ENCODE peak calls at places on chromosomes 1 and 21, in seven cellular contexts. One of them, this sample, is unnamed. For H3K4me1, the result is how much of the 10 kb centered on the place peaks cover.

GRCh38 chr1:100862591-100862990 is 32.1 kb downstream of the EXTL2 start:
- DNase-seq in DND-41: no peak
- DNase-seq in esophagus squamous epithelium: no peak
- DNase-seq in CD8-positive, alpha-beta memory T cell: no peak
- DNase-seq in right cardiac atrium: no peak
- DNase-seq in endodermal cell: no peak
- DNase-seq in cardiac muscle cell: no peak
- DNase-seq in this sample: no peak

GRCh38 chr21:45543710-45544448 is 1.6 kb upstream of the SLC19A1 start:
- DNase-seq in DND-41: peak
- DNase-seq in esophagus squamous epithelium: no peak
- DNase-seq in CD8-positive, alpha-beta memory T cell: peak
- DNase-seq in right cardiac atrium: peak
- DNase-seq in endodermal cell: peak
- DNase-seq in cardiac muscle cell: no peak
- DNase-seq in this sample: no peak

GRCh38 chr1:9455487-9456237 is 83.6 kb upstream of the SLC25A33 start:
- DNase-seq in DND-41: peak
- DNase-seq in esophagus squamous epithelium: no peak
- DNase-seq in CD8-positive, alpha-beta memory T cell: peak
- DNase-seq in right cardiac atrium: peak
- DNase-seq in endodermal cell: peak
- DNase-seq in cardiac muscle cell: peak
- DNase-seq in this sample: peak

GRCh38 chr1:180270767-180271639 is 40.9 kb downstream of the LHX4 start:
- DNase-seq in DND-41: no peak
- DNase-seq in esophagus squamous epithelium: no peak
- DNase-seq in CD8-positive, alpha-beta memory T cell: no peak
- DNase-seq in right cardiac atrium: no peak
- DNase-seq in endodermal cell: peak
- DNase-seq in cardiac muscle cell: no peak
- DNase-seq in this sample: no peak

GRCh38 chr1:203692565-203693470 is 66.2 kb downstream of the ATP2B4 start:
- DNase-seq in DND-41: no peak
- DNase-seq in esophagus squamous epithelium: no peak
- DNase-seq in CD8-positive, alpha-beta memory T cell: no peak
- DNase-seq in right cardiac atrium: peak
- DNase-seq in endodermal cell: no peak
- DNase-seq in cardiac muscle cell: peak
- DNase-seq in this sample: no peak

GRCh38 chr21:35394049-35394448 is 344.9 kb upstream of the RUNX1 start:
- DNase-seq in DND-41: no peak
- DNase-seq in esophagus squamous epithelium: no peak
- DNase-seq in CD8-positive, alpha-beta memory T cell: no peak
- DNase-seq in right cardiac atrium: peak
- DNase-seq in endodermal cell: no peak
- DNase-seq in cardiac muscle cell: no peak
- DNase-seq in this sample: no peak

GRCh38 chr1:101165514-101165913 is 71.3 kb upstream of the S1PR1 start:
- DNase-seq in DND-41: no peak
- DNase-seq in esophagus squamous epithelium: no peak
- DNase-seq in CD8-positive, alpha-beta memory T cell: no peak
- DNase-seq in right cardiac atrium: no peak
- DNase-seq in endodermal cell: no peak
- DNase-seq in cardiac muscle cell: no peak
- DNase-seq in this sample: no peak

GRCh38 chr1:184387069-184387870 is 441 bp downstream of the C1orf21 start:
- DNase-seq in DND-41: peak
- DNase-seq in esophagus squamous epithelium: no peak
- DNase-seq in CD8-positive, alpha-beta memory T cell: peak
- DNase-seq in right cardiac atrium: peak
- DNase-seq in endodermal cell: peak
- DNase-seq in cardiac muscle cell: peak
- DNase-seq in this sample: no peak

GRCh38 chr1:156581661-156582387 is 2.3 kb downstream of the TTC24 start:
- DNase-seq in DND-41: peak
- DNase-seq in esophagus squamous epithelium: no peak
- DNase-seq in CD8-positive, alpha-beta memory T cell: peak
- DNase-seq in right cardiac atrium: no peak
- DNase-seq in endodermal cell: no peak
- DNase-seq in cardiac muscle cell: no peak
- DNase-seq in this sample: peak

GRCh38 chr1:1809489-1809888 is 31.2 kb upstream of the NADK start:
- DNase-seq in DND-41: no peak
- DNase-seq in esophagus squamous epithelium: no peak
- DNase-seq in CD8-positive, alpha-beta memory T cell: no peak
- DNase-seq in right cardiac atrium: no peak
- DNase-seq in endodermal cell: no peak
- DNase-seq in cardiac muscle cell: no peak
- DNase-seq in this sample: no peak

GRCh38 chr1:16092097-16092922 is 18.9 kb upstream of the FAM131C start:
- DNase-seq in DND-41: no peak
- DNase-seq in esophagus squamous epithelium: no peak
- DNase-seq in CD8-positive, alpha-beta memory T cell: no peak
- DNase-seq in right cardiac atrium: no peak
- DNase-seq in endodermal cell: peak
- DNase-seq in cardiac muscle cell: no peak
- DNase-seq in this sample: peak

GRCh38 chr1:16092923-16093511 is 19.6 kb upstream of the FAM131C start:
- DNase-seq in DND-41: no peak
- DNase-seq in esophagus squamous epithelium: no peak
- DNase-seq in CD8-positive, alpha-beta memory T cell: no peak
- DNase-seq in right cardiac atrium: no peak
- DNase-seq in endodermal cell: peak
- DNase-seq in cardiac muscle cell: no peak
- DNase-seq in this sample: peak

GRCh38 chr1:16095447-16095846 is 22.0 kb upstream of the FAM131C start:
- DNase-seq in DND-41: no peak
- DNase-seq in esophagus squamous epithelium: no peak
- DNase-seq in CD8-positive, alpha-beta memory T cell: no peak
- DNase-seq in right cardiac atrium: no peak
- DNase-seq in endodermal cell: peak
- DNase-seq in cardiac muscle cell: no peak
- DNase-seq in this sample: peak

GRCh38 chr1:16094453-16095158 is 21.2 kb upstream of the FAM131C start:
- DNase-seq in DND-41: no peak
- DNase-seq in esophagus squamous epithelium: no peak
- DNase-seq in CD8-positive, alpha-beta memory T cell: no peak
- DNase-seq in right cardiac atrium: no peak
- DNase-seq in endodermal cell: peak
- DNase-seq in cardiac muscle cell: no peak
- DNase-seq in this sample: no peak

GRCh38 chr1:16093611-16094010 is 20.2 kb upstream of the FAM131C start:
- DNase-seq in DND-41: no peak
- DNase-seq in esophagus squamous epithelium: no peak
- DNase-seq in CD8-positive, alpha-beta memory T cell: no peak
- DNase-seq in right cardiac atrium: no peak
- DNase-seq in endodermal cell: peak
- DNase-seq in cardiac muscle cell: no peak
- DNase-seq in this sample: no peak
- H3K4me1 ChIP-seq in DND-41: under half
- H3K4me1 ChIP-seq in esophagus squamous epithelium: under half
- H3K4me1 ChIP-seq in CD8-positive, alpha-beta memory T cell: under half
- H3K4me1 ChIP-seq in right cardiac atrium: under half
- H3K4me1 ChIP-seq in endodermal cell: under half
- H3K4me1 ChIP-seq in cardiac muscle cell: under half
- H3K4me1 ChIP-seq in this sample: under half

GRCh38 chr1:152957561-152957960 is 10.6 kb downstream of the SPRR5 start:
- DNase-seq in DND-41: no peak
- DNase-seq in esophagus squamous epithelium: no peak
- DNase-seq in CD8-positive, alpha-beta memory T cell: no peak
- DNase-seq in right cardiac atrium: no peak
- DNase-seq in endodermal cell: no peak
- DNase-seq in cardiac muscle cell: no peak
- DNase-seq in this sample: no peak

GRCh38 chr1:152959273-152959672 is 11.2 kb upstream of the SPRR4 start:
- DNase-seq in DND-41: no peak
- DNase-seq in esophagus squamous epithelium: no peak
- DNase-seq in CD8-positive, alpha-beta memory T cell: no peak
- DNase-seq in right cardiac atrium: no peak
- DNase-seq in endodermal cell: no peak
- DNase-seq in cardiac muscle cell: no peak
- DNase-seq in this sample: no peak

GRCh38 chr1:152961201-152961891 is 9.1 kb upstream of the SPRR4 start:
- DNase-seq in DND-41: no peak
- DNase-seq in esophagus squamous epithelium: no peak
- DNase-seq in CD8-positive, alpha-beta memory T cell: no peak
- DNase-seq in right cardiac atrium: no peak
- DNase-seq in endodermal cell: no peak
- DNase-seq in cardiac muscle cell: no peak
- DNase-seq in this sample: no peak

GRCh38 chr1:152960452-152961044 is 9.9 kb upstream of the SPRR4 start:
- DNase-seq in DND-41: no peak
- DNase-seq in esophagus squamous epithelium: no peak
- DNase-seq in CD8-positive, alpha-beta memory T cell: no peak
- DNase-seq in right cardiac atrium: no peak
- DNase-seq in endodermal cell: peak
- DNase-seq in cardiac muscle cell: no peak
- DNase-seq in this sample: peak

GRCh38 chr1:152959801-152960451 is 10.5 kb upstream of the SPRR4 start:
- DNase-seq in DND-41: no peak
- DNase-seq in esophagus squamous epithelium: no peak
- DNase-seq in CD8-positive, alpha-beta memory T cell: no peak
- DNase-seq in right cardiac atrium: no peak
- DNase-seq in endodermal cell: no peak
- DNase-seq in cardiac muscle cell: no peak
- DNase-seq in this sample: no peak
- H3K4me1 ChIP-seq in DND-41: under half
- H3K4me1 ChIP-seq in esophagus squamous epithelium: under half
- H3K4me1 ChIP-seq in CD8-positive, alpha-beta memory T cell: under half
- H3K4me1 ChIP-seq in right cardiac atrium: under half
- H3K4me1 ChIP-seq in endodermal cell: under half
- H3K4me1 ChIP-seq in cardiac muscle cell: under half
- H3K4me1 ChIP-seq in this sample: under half

GRCh38 chr21:33245289-33245918 is 15.7 kb downstream of the IFNAR2 start:
- DNase-seq in DND-41: no peak
- DNase-seq in esophagus squamous epithelium: no peak
- DNase-seq in CD8-positive, alpha-beta memory T cell: no peak
- DNase-seq in right cardiac atrium: no peak
- DNase-seq in endodermal cell: peak
- DNase-seq in cardiac muscle cell: no peak
- DNase-seq in this sample: no peak

GRCh38 chr21:33247596-33247995 is 17.9 kb downstream of the IFNAR2 start:
- DNase-seq in DND-41: no peak
- DNase-seq in esophagus squamous epithelium: no peak
- DNase-seq in CD8-positive, alpha-beta memory T cell: no peak
- DNase-seq in right cardiac atrium: no peak
- DNase-seq in endodermal cell: no peak
- DNase-seq in cardiac muscle cell: no peak
- DNase-seq in this sample: no peak

GRCh38 chr21:33244781-33245105 is 15.0 kb downstream of the IFNAR2 start:
- DNase-seq in DND-41: no peak
- DNase-seq in esophagus squamous epithelium: no peak
- DNase-seq in CD8-positive, alpha-beta memory T cell: no peak
- DNase-seq in right cardiac atrium: no peak
- DNase-seq in endodermal cell: no peak
- DNase-seq in cardiac muscle cell: no peak
- DNase-seq in this sample: no peak

GRCh38 chr21:33246506-33246905 is 16.8 kb downstream of the IFNAR2 start:
- DNase-seq in DND-41: no peak
- DNase-seq in esophagus squamous epithelium: no peak
- DNase-seq in CD8-positive, alpha-beta memory T cell: no peak
- DNase-seq in right cardiac atrium: no peak
- DNase-seq in endodermal cell: no peak
- DNase-seq in cardiac muscle cell: no peak
- DNase-seq in this sample: no peak

DNA sequence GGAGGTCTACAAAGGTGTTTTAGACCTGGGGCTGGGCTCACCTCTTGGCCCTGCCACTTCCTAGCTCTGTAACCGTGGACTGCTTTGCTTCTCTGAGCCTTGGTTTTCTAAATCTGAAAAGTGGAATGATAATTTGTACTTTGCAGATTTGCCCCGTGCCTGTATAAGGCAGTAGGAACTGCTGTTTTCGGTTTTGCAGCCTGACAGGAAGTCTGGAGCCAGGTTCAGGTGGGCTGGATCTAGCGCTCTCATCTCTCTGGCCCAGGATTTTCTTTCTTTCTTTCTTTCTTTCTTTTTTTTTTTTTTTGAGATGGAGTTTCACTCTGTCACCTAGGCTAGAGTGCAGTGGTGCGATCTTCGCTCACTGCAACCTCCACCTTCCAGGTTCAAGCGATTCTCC is 17.2 kb downstream of the IFNAR2 start:
- DNase-seq in DND-41: no peak
- DNase-seq in esophagus squamous epithelium: no peak
- DNase-seq in CD8-positive, alpha-beta memory T cell: no peak
- DNase-seq in right cardiac atrium: no peak
- DNase-seq in endodermal cell: no peak
- DNase-seq in cardiac muscle cell: no peak
- DNase-seq in this sample: no peak
- H3K4me1 ChIP-seq in DND-41: under half
- H3K4me1 ChIP-seq in esophagus squamous epithelium: under half
- H3K4me1 ChIP-seq in CD8-positive, alpha-beta memory T cell: half or more
- H3K4me1 ChIP-seq in right cardiac atrium: under half
- H3K4me1 ChIP-seq in endodermal cell: under half
- H3K4me1 ChIP-seq in cardiac muscle cell: under half
- H3K4me1 ChIP-seq in this sample: under half

GRCh38 chr1:109383850-109384249 is 13.9 kb downstream of the SORT1 start:
- DNase-seq in DND-41: no peak
- DNase-seq in esophagus squamous epithelium: no peak
- DNase-seq in CD8-positive, alpha-beta memory T cell: no peak
- DNase-seq in right cardiac atrium: no peak
- DNase-seq in endodermal cell: no peak
- DNase-seq in cardiac muscle cell: no peak
- DNase-seq in this sample: no peak
- H3K4me1 ChIP-seq in DND-41: under half
- H3K4me1 ChIP-seq in esophagus squamous epithelium: under half
- H3K4me1 ChIP-seq in CD8-positive, alpha-beta memory T cell: under half
- H3K4me1 ChIP-seq in right cardiac atrium: under half
- H3K4me1 ChIP-seq in endodermal cell: under half
- H3K4me1 ChIP-seq in cardiac muscle cell: under half
- H3K4me1 ChIP-seq in this sample: under half

GRCh38 chr1:160794396-160794795 is 1.6 kb upstream of the LY9 start:
- DNase-seq in DND-41: no peak
- DNase-seq in esophagus squamous epithelium: no peak
- DNase-seq in CD8-positive, alpha-beta memory T cell: no peak
- DNase-seq in right cardiac atrium: no peak
- DNase-seq in endodermal cell: no peak
- DNase-seq in cardiac muscle cell: no peak
- DNase-seq in this sample: no peak
- H3K4me1 ChIP-seq in DND-41: under half
- H3K4me1 ChIP-seq in esophagus squamous epithelium: under half
- H3K4me1 ChIP-seq in CD8-positive, alpha-beta memory T cell: under half
- H3K4me1 ChIP-seq in right cardiac atrium: under half
- H3K4me1 ChIP-seq in endodermal cell: under half
- H3K4me1 ChIP-seq in cardiac muscle cell: under half
- H3K4me1 ChIP-seq in this sample: under half

This sample was measured in Karpas-422.